ENCODE peak calls at places on chromosomes 6 and 20, in four cellular contexts. One of them, this sample, is unnamed. For H4K20me1, the result is how much of the 10 kb centered on the place peaks cover.

GRCh38 chr6:10403385-10404106 is 11.3 kb downstream of the TFAP2A start:
- DNase-seq in fibroblast of lung: peak
- DNase-seq in PC-3: peak
- DNase-seq in neural progenitor cell: no peak
- DNase-seq in this sample: peak

GRCh38 chr6:113860165-113860955 is 3.2 kb downstream of the MARCKS start:
- DNase-seq in neural progenitor cell: peak
- DNase-seq in fibroblast of lung: peak
- DNase-seq in PC-3: peak
- DNase-seq in this sample: no peak

GRCh38 chr20:12847862-12848261 is 160.9 kb upstream of the SPTLC3 start:
- DNase-seq in PC-3: peak
- DNase-seq in fibroblast of lung: no peak
- DNase-seq in neural progenitor cell: peak
- DNase-seq in this sample: no peak

GRCh38 chr6:130009148-130009547 is 9.2 kb upstream of the L3MBTL3 start:
- DNase-seq in neural progenitor cell: no peak
- DNase-seq in PC-3: no peak
- DNase-seq in fibroblast of lung: no peak
- DNase-seq in this sample: no peak

GRCh38 chr20:6576721-6577120 is 190.8 kb upstream of the BMP2 start:
- DNase-seq in PC-3: no peak
- DNase-seq in neural progenitor cell: no peak
- DNase-seq in fibroblast of lung: peak
- DNase-seq in this sample: no peak

GRCh38 chr6:27839303-27840081 is 72.7 kb downstream of the OR2B2 start:
- DNase-seq in fibroblast of lung: peak
- DNase-seq in PC-3: peak
- DNase-seq in neural progenitor cell: peak
- DNase-seq in this sample: no peak

GRCh38 chr6:96436398-96436797 is 85.2 kb upstream of the UFL1 start:
- DNase-seq in neural progenitor cell: no peak
- DNase-seq in fibroblast of lung: no peak
- DNase-seq in PC-3: peak
- DNase-seq in this sample: no peak

GRCh38 chr6:126919947-126920346 is 198.5 kb upstream of the RSPO3 start:
- DNase-seq in PC-3: peak
- DNase-seq in fibroblast of lung: peak
- DNase-seq in neural progenitor cell: no peak
- DNase-seq in this sample: peak

GRCh38 chr6:90758741-90759140 is 171.9 kb upstream of the MAP3K7 start:
- DNase-seq in neural progenitor cell: no peak
- DNase-seq in fibroblast of lung: no peak
- DNase-seq in PC-3: no peak
- DNase-seq in this sample: no peak

GRCh38 chr6:168500519-168500918 is 59.5 kb downstream of the SMOC2 start:
- DNase-seq in fibroblast of lung: no peak
- DNase-seq in neural progenitor cell: no peak
- DNase-seq in PC-3: no peak
- DNase-seq in this sample: no peak

GRCh38 chr20:64181391-64181790 is 17.1 kb downstream of the MYT1 start:
- DNase-seq in PC-3: no peak
- DNase-seq in neural progenitor cell: no peak
- DNase-seq in fibroblast of lung: no peak
- DNase-seq in this sample: no peak

GRCh38 chr20:21436186-21436585 is 38.9 kb upstream of the NKX2-4 start:
- DNase-seq in fibroblast of lung: peak
- DNase-seq in PC-3: peak
- DNase-seq in neural progenitor cell: no peak
- DNase-seq in this sample: peak

GRCh38 chr20:36604952-36605308 is 649 bp upstream of the RAB5IF start:
- DNase-seq in neural progenitor cell: peak
- DNase-seq in fibroblast of lung: no peak
- DNase-seq in PC-3: no peak
- DNase-seq in this sample: no peak

GRCh38 chr20:10110151-10110550 is 75.4 kb downstream of the ANKEF1 start:
- DNase-seq in neural progenitor cell: no peak
- DNase-seq in fibroblast of lung: peak
- DNase-seq in PC-3: peak
- DNase-seq in this sample: peak

GRCh38 chr6:44073612-44074382 is 53.5 kb downstream of the MRPL14 start:
- DNase-seq in neural progenitor cell: no peak
- DNase-seq in PC-3: no peak
- DNase-seq in fibroblast of lung: no peak
- DNase-seq in this sample: no peak

GRCh38 chr6:32972353-32973143 is 4.2 kb downstream of the BRD2 start:
- DNase-seq in neural progenitor cell: peak
- DNase-seq in fibroblast of lung: no peak
- DNase-seq in PC-3: no peak
- DNase-seq in this sample: no peak

GRCh38 chr6:9295641-9296040 is 860.3 kb upstream of the SLC35B3 start:
- DNase-seq in neural progenitor cell: no peak
- DNase-seq in PC-3: no peak
- DNase-seq in fibroblast of lung: no peak
- DNase-seq in this sample: no peak

GRCh38 chr20:44600758-44601562 is 18.6 kb downstream of the PKIG start:
- DNase-seq in PC-3: no peak
- DNase-seq in neural progenitor cell: no peak
- DNase-seq in fibroblast of lung: peak
- DNase-seq in this sample: no peak

GRCh38 chr20:50337521-50338466 is 147.2 kb downstream of the CEBPB start:
- DNase-seq in PC-3: no peak
- DNase-seq in fibroblast of lung: no peak
- DNase-seq in neural progenitor cell: no peak
- DNase-seq in this sample: no peak
- H4K20me1 ChIP-seq in PC-3: under half
- H4K20me1 ChIP-seq in fibroblast of lung: under half
- H4K20me1 ChIP-seq in neural progenitor cell: under half
- H4K20me1 ChIP-seq in this sample: under half

GRCh38 chr6:170212051-170212756 is 78.7 kb downstream of the DLL1 start:
- DNase-seq in fibroblast of lung: no peak
- DNase-seq in neural progenitor cell: peak
- DNase-seq in PC-3: no peak
- DNase-seq in this sample: no peak

GRCh38 chr6:170211404-170212025 is 79.4 kb downstream of the DLL1 start:
- DNase-seq in neural progenitor cell: no peak
- DNase-seq in PC-3: no peak
- DNase-seq in fibroblast of lung: no peak
- DNase-seq in this sample: no peak

GRCh38 chr6:170210651-170211403 is 80.1 kb downstream of the DLL1 start:
- DNase-seq in PC-3: no peak
- DNase-seq in neural progenitor cell: no peak
- DNase-seq in fibroblast of lung: no peak
- DNase-seq in this sample: no peak

GRCh38 chr6:170210026-170210390 is 80.9 kb downstream of the DLL1 start:
- DNase-seq in PC-3: no peak
- DNase-seq in fibroblast of lung: no peak
- DNase-seq in neural progenitor cell: no peak
- DNase-seq in this sample: no peak

GRCh38 chr6:170212956-170213636 is 77.8 kb downstream of the DLL1 start:
- DNase-seq in PC-3: no peak
- DNase-seq in neural progenitor cell: no peak
- DNase-seq in fibroblast of lung: no peak
- DNase-seq in this sample: no peak
- H4K20me1 ChIP-seq in PC-3: under half
- H4K20me1 ChIP-seq in neural progenitor cell: under half
- H4K20me1 ChIP-seq in fibroblast of lung: under half
- H4K20me1 ChIP-seq in this sample: under half

GRCh38 chr6:156919370-156919769 is 142.2 kb downstream of the ARID1B start:
- DNase-seq in neural progenitor cell: no peak
- DNase-seq in fibroblast of lung: no peak
- DNase-seq in PC-3: no peak
- DNase-seq in this sample: no peak
- H4K20me1 ChIP-seq in neural progenitor cell: half or more
- H4K20me1 ChIP-seq in fibroblast of lung: under half
- H4K20me1 ChIP-seq in PC-3: under half
- H4K20me1 ChIP-seq in this sample: under half

DNA sequence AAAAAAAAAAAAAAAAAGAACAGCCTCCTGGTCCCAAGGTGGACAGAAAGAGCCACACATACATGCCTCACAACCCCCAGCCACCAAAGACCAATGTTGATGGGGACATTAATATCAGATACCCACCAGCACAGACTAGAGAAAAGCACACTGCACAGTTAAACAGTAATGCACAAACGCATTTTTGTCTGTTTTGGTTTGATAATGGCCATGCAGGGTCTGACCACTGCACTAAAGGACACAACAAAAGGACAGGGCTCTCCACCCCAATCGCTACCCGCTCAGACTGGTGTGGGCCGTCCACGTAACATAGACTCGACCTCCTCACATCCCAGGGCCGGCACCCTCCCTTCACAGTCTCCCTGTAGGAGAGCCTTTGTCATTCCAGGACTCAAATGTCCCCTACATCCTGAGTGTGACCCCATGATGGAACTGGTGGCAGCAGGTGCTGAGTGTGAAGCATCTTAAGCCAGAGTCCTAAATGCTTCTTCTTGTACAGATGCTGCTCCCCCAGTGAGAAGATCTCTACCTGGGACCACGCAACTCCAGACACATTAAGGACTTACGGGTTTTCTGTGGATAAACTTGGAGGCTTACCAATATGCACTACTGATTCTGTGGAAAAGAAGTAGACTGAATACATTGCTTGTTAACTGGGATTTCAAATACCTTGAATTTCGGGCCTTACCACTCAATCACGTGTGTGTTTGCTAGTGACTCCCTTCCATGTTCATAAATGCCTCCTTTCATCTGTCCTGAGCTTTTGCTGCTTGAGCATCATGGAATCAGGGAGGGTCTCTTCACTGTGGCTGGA is 28.0 kb downstream of the RRBP1 start:
- DNase-seq in fibroblast of lung: no peak
- DNase-seq in neural progenitor cell: no peak
- DNase-seq in PC-3: no peak
- DNase-seq in this sample: no peak
- H4K20me1 ChIP-seq in fibroblast of lung: under half
- H4K20me1 ChIP-seq in neural progenitor cell: under half
- H4K20me1 ChIP-seq in PC-3: under half
- H4K20me1 ChIP-seq in this sample: under half

GRCh38 chr20:34049389-34049788 is 55.7 kb downstream of the RALY start:
- DNase-seq in PC-3: no peak
- DNase-seq in fibroblast of lung: no peak
- DNase-seq in neural progenitor cell: no peak
- DNase-seq in this sample: no peak
- H4K20me1 ChIP-seq in PC-3: under half
- H4K20me1 ChIP-seq in fibroblast of lung: under half
- H4K20me1 ChIP-seq in neural progenitor cell: half or more
- H4K20me1 ChIP-seq in this sample: under half

GRCh38 chr6:166750125-166750793 is 123.2 kb upstream of the RPS6KA2 start:
- DNase-seq in neural progenitor cell: peak
- DNase-seq in PC-3: no peak
- DNase-seq in fibroblast of lung: no peak
- DNase-seq in this sample: no peak
- H4K20me1 ChIP-seq in neural progenitor cell: under half
- H4K20me1 ChIP-seq in PC-3: under half
- H4K20me1 ChIP-seq in fibroblast of lung: under half
- H4K20me1 ChIP-seq in this sample: under half

GRCh38 chr20:62022575-62023139 is 43.0 kb downstream of the TAF4 start:
- DNase-seq in neural progenitor cell: no peak
- DNase-seq in PC-3: no peak
- DNase-seq in fibroblast of lung: no peak
- DNase-seq in this sample: no peak
- H4K20me1 ChIP-seq in neural progenitor cell: half or more
- H4K20me1 ChIP-seq in PC-3: under half
- H4K20me1 ChIP-seq in fibroblast of lung: under half
- H4K20me1 ChIP-seq in this sample: under half